ENCODE peak calls at places on chromosome 20, in four cellular contexts. One of them, this sample, is unnamed.

GRCh38 chr20:3420211-3420707 is 12.8 kb upstream of the DNAAF9 start:
- DNase-seq in effector memory CD4-positive, alpha-beta T cell: peak
- DNase-seq in ovary: no peak
- DNase-seq in foreskin keratinocyte: peak
- DNase-seq in this sample: peak

GRCh38 chr20:64101731-64102621 is 5.4 kb downstream of the NPBWR2 start:
- DNase-seq in effector memory CD4-positive, alpha-beta T cell: peak
- DNase-seq in ovary: peak
- DNase-seq in foreskin keratinocyte: no peak
- DNase-seq in this sample: no peak

GRCh38 chr20:4560667-4561066 is 161.0 kb upstream of the PRND start:
- DNase-seq in effector memory CD4-positive, alpha-beta T cell: no peak
- DNase-seq in ovary: no peak
- DNase-seq in foreskin keratinocyte: no peak
- DNase-seq in this sample: no peak

GRCh38 chr20:12306107-12306506 is 388.4 kb downstream of the BTBD3 start:
- DNase-seq in effector memory CD4-positive, alpha-beta T cell: no peak
- DNase-seq in ovary: no peak
- DNase-seq in foreskin keratinocyte: no peak
- DNase-seq in this sample: no peak

GRCh38 chr20:52974155-52974554 is 2.0 kb downstream of the TSHZ2 start:
- DNase-seq in effector memory CD4-positive, alpha-beta T cell: peak
- DNase-seq in ovary: peak
- DNase-seq in foreskin keratinocyte: no peak
- DNase-seq in this sample: no peak

GRCh38 chr20:63736893-63737689 is 627 bp downstream of the LIME1 start:
- DNase-seq in effector memory CD4-positive, alpha-beta T cell: peak
- DNase-seq in ovary: peak
- DNase-seq in foreskin keratinocyte: peak
- DNase-seq in this sample: no peak

GRCh38 chr20:1415667-1416468 is 23.0 kb upstream of the FKBP1A start:
- DNase-seq in effector memory CD4-positive, alpha-beta T cell: no peak
- DNase-seq in ovary: no peak
- DNase-seq in foreskin keratinocyte: peak
- DNase-seq in this sample: peak

GRCh38 chr20:4894981-4895381 is 106.3 kb downstream of the SLC23A2 start:
- DNase-seq in effector memory CD4-positive, alpha-beta T cell: no peak
- DNase-seq in ovary: no peak
- DNase-seq in foreskin keratinocyte: no peak
- DNase-seq in this sample: no peak

GRCh38 chr20:45993197-45993951 is 15.3 kb upstream of the MMP9 start:
- DNase-seq in effector memory CD4-positive, alpha-beta T cell: no peak
- DNase-seq in ovary: no peak
- DNase-seq in foreskin keratinocyte: peak
- DNase-seq in this sample: peak

GRCh38 chr20:41750137-41750536 is 132.0 kb upstream of the CHD6 start:
- DNase-seq in effector memory CD4-positive, alpha-beta T cell: no peak
- DNase-seq in ovary: no peak
- DNase-seq in foreskin keratinocyte: no peak
- DNase-seq in this sample: no peak

GRCh38 chr20:47502271-47502730 is 614 bp downstream of the NCOA3 start:
- DNase-seq in effector memory CD4-positive, alpha-beta T cell: no peak
- DNase-seq in ovary: no peak
- DNase-seq in foreskin keratinocyte: no peak
- DNase-seq in this sample: no peak

GRCh38 chr20:10079964-10080363 is 45.2 kb downstream of the ANKEF1 start:
- DNase-seq in effector memory CD4-positive, alpha-beta T cell: no peak
- DNase-seq in ovary: no peak
- DNase-seq in foreskin keratinocyte: peak
- DNase-seq in this sample: peak

GRCh38 chr20:63830821-63831593 is at the start of gene ZBTB46:
- DNase-seq in effector memory CD4-positive, alpha-beta T cell: no peak
- DNase-seq in ovary: peak
- DNase-seq in foreskin keratinocyte: no peak
- DNase-seq in this sample: no peak

GRCh38 chr20:51563597-51564332 is 21.2 kb upstream of the NFATC2 start:
- DNase-seq in effector memory CD4-positive, alpha-beta T cell: no peak
- DNase-seq in ovary: peak
- DNase-seq in foreskin keratinocyte: peak
- DNase-seq in this sample: no peak

GRCh38 chr20:62907377-62908317 is 18.7 kb downstream of the DIDO1 start:
- DNase-seq in effector memory CD4-positive, alpha-beta T cell: no peak
- DNase-seq in ovary: no peak
- DNase-seq in foreskin keratinocyte: no peak
- DNase-seq in this sample: no peak

GRCh38 chr20:57780906-57781305 is 71.1 kb upstream of the PMEPA1 start:
- DNase-seq in effector memory CD4-positive, alpha-beta T cell: no peak
- DNase-seq in ovary: no peak
- DNase-seq in foreskin keratinocyte: no peak
- DNase-seq in this sample: no peak

GRCh38 chr20:21381619-21382018 is 15.7 kb downstream of the NKX2-4 start:
- DNase-seq in effector memory CD4-positive, alpha-beta T cell: no peak
- DNase-seq in ovary: no peak
- DNase-seq in foreskin keratinocyte: no peak
- DNase-seq in this sample: no peak

GRCh38 chr20:58723628-58723984 is 31.0 kb downstream of the NPEPL1 start:
- DNase-seq in effector memory CD4-positive, alpha-beta T cell: no peak
- DNase-seq in ovary: no peak
- DNase-seq in foreskin keratinocyte: no peak
- DNase-seq in this sample: no peak

GRCh38 chr20:23628402-23629016 is 9.2 kb downstream of the CST3 start:
- DNase-seq in effector memory CD4-positive, alpha-beta T cell: no peak
- DNase-seq in ovary: no peak
- DNase-seq in foreskin keratinocyte: no peak
- DNase-seq in this sample: no peak

GRCh38 chr20:26167499-26167898 is 470.8 kb upstream of the ZNF337 start:
- DNase-seq in effector memory CD4-positive, alpha-beta T cell: no peak
- DNase-seq in ovary: no peak
- DNase-seq in foreskin keratinocyte: peak
- DNase-seq in this sample: no peak

GRCh38 chr20:31862506-31862905 is 7.8 kb downstream of the DUSP15 start:
- DNase-seq in effector memory CD4-positive, alpha-beta T cell: no peak
- DNase-seq in ovary: no peak
- DNase-seq in foreskin keratinocyte: no peak
- DNase-seq in this sample: no peak

GRCh38 chr20:33796907-33797544 is 14.1 kb upstream of the CHMP4B start:
- DNase-seq in effector memory CD4-positive, alpha-beta T cell: no peak
- DNase-seq in ovary: no peak
- DNase-seq in foreskin keratinocyte: no peak
- DNase-seq in this sample: peak
- H3K27ac ChIP-seq in effector memory CD4-positive, alpha-beta T cell: no peak
- H3K27ac ChIP-seq in ovary: no peak
- H3K27ac ChIP-seq in foreskin keratinocyte: no peak
- H3K27ac ChIP-seq in this sample: peak

DNA sequence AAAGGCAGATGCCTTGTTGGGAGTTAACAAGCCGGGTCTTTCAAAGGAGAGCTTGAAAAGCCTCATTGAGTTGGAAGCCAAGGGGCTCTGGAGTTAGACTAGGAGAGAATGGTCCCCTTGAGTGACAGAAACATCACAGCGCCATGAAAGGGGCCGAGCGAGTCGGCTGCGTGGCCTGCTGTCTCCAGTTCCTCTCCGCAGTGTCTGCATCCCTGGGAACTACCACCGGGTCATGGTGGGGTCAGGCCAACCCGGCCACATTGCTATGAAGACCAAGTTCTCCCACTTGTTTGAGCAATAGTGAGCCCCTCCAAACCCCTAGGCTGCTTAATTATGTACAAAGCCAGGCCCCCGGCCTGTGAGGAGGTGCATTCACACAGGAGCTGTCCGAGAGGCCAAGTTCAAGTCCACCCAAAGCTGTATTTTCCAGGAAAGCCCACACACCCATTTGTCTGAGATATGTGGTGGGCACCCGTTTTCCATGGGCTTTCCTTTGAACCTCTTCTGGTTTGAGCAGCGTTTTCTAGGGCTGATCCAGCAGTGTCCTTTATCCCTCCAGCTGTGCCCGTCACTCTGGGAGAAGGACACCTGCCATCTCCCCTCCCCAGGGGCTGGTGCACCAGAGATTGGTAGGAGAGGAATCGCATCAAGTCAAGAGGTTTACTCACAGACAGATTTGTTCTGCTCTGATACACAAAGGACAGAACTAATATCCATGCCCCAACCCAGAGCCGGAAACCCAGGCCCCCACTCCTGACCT is 285.8 kb downstream of the CDH4 start:
- DNase-seq in effector memory CD4-positive, alpha-beta T cell: no peak
- DNase-seq in ovary: no peak
- DNase-seq in foreskin keratinocyte: no peak
- DNase-seq in this sample: no peak
- H3K27ac ChIP-seq in effector memory CD4-positive, alpha-beta T cell: no peak
- H3K27ac ChIP-seq in ovary: no peak
- H3K27ac ChIP-seq in foreskin keratinocyte: no peak
- H3K27ac ChIP-seq in this sample: no peak

DNA sequence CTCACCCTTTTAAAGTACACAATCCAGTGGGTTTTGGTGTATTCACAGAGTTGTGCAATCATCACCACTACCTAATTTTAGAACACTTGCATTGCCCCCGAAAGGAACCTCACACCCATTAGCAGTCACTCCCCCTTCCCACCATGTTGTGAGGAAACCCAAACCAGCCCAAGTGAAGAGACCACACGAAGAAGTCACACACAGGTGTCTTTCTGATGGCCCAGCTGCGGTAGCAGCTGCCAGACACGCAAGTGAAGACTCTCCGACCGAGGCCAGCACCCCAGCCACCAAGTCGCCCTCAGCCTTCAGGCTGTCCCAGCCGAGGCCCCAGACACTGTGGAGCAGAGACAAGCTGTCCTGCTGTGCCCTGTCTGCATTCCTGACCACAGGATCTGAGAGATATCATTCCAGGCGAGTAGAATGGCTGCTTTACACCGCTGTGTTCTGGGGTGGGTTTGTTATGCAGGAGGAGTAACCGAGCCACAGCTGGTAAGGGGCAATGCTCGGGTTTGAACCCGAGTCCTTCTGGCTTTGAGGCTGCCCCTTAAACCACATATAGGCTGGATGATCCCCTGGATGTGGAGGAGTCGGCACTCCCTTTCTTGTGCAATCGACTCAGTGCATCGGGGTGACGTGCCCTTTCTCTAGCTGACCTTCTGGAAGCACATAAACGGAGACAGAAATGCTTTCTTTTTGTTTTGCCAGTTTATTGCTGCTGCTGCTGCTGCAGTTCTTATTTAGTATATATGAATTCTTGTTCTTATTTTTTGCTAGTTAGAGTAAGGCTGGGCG is 59.0 kb upstream of the PTPN1 start:
- DNase-seq in effector memory CD4-positive, alpha-beta T cell: no peak
- DNase-seq in ovary: no peak
- DNase-seq in foreskin keratinocyte: no peak
- DNase-seq in this sample: no peak
- H3K27ac ChIP-seq in effector memory CD4-positive, alpha-beta T cell: no peak
- H3K27ac ChIP-seq in ovary: peak
- H3K27ac ChIP-seq in foreskin keratinocyte: no peak
- H3K27ac ChIP-seq in this sample: no peak

GRCh38 chr20:37295595-37295994 is 6.1 kb downstream of the MANBAL start:
- DNase-seq in effector memory CD4-positive, alpha-beta T cell: no peak
- DNase-seq in ovary: no peak
- DNase-seq in foreskin keratinocyte: peak
- DNase-seq in this sample: peak
- H3K27ac ChIP-seq in effector memory CD4-positive, alpha-beta T cell: no peak
- H3K27ac ChIP-seq in ovary: no peak
- H3K27ac ChIP-seq in foreskin keratinocyte: peak
- H3K27ac ChIP-seq in this sample: peak

GRCh38 chr20:38806855-38807655 is 1.6 kb downstream of the PPP1R16B start:
- DNase-seq in effector memory CD4-positive, alpha-beta T cell: peak
- DNase-seq in ovary: no peak
- DNase-seq in foreskin keratinocyte: no peak
- DNase-seq in this sample: no peak
- H3K27ac ChIP-seq in effector memory CD4-positive, alpha-beta T cell: peak
- H3K27ac ChIP-seq in ovary: no peak
- H3K27ac ChIP-seq in foreskin keratinocyte: no peak
- H3K27ac ChIP-seq in this sample: no peak

GRCh38 chr20:49675368-49676151 is 38.1 kb downstream of the B4GALT5 start:
- DNase-seq in effector memory CD4-positive, alpha-beta T cell: no peak
- DNase-seq in ovary: no peak
- DNase-seq in foreskin keratinocyte: no peak
- DNase-seq in this sample: no peak
- H3K27ac ChIP-seq in effector memory CD4-positive, alpha-beta T cell: peak
- H3K27ac ChIP-seq in ovary: no peak
- H3K27ac ChIP-seq in foreskin keratinocyte: no peak
- H3K27ac ChIP-seq in this sample: peak

GRCh38 chr20:40687384-40688128 is 1.5 kb downstream of the MAFB start:
- DNase-seq in effector memory CD4-positive, alpha-beta T cell: no peak
- DNase-seq in ovary: peak
- DNase-seq in foreskin keratinocyte: peak
- DNase-seq in this sample: no peak
- H3K27ac ChIP-seq in effector memory CD4-positive, alpha-beta T cell: no peak
- H3K27ac ChIP-seq in ovary: no peak
- H3K27ac ChIP-seq in foreskin keratinocyte: no peak
- H3K27ac ChIP-seq in this sample: no peak